ENCODE peak calls at places on chromosomes 6 and 20, in six cellular contexts. I is stimulated activated CD4-positive, alpha-beta T cell treated with anti-CD3 and anti-CD28 coated beads, Interleukin-1b, Interleukin-23, amount 100 ng/mL, for 4 hours; D is T follicular helper cell; K is lung; R is T-helper 2 cell; Q is T-helper 9 cell. C is an unnamed sample.

GRCh38 chr20:43520074-43520473 is 12.6 kb downstream of the L3MBTL1 start:
- DNase-seq in I (no peak), R (no peak), D (no peak), Q (no peak), K (no peak), C (no peak)

GRCh38 chr6:11232968-11233626 is 629 bp upstream of the NEDD9 start:
- DNase-seq in R (no peak), Q (no peak), D (no peak), I (no peak), K (no peak), C (no peak)

GRCh38 chr6:144886682-144887081 is 601.5 kb downstream of the UTRN start:
- DNase-seq in I (no peak), Q (no peak), K (no peak), R (no peak), D (no peak), C (no peak)

GRCh38 chr6:20881365-20881764 is 347.1 kb downstream of the CDKAL1 start:
- DNase-seq in D (no peak), R (no peak), I (no peak), K (no peak), Q (no peak), C (no peak)

GRCh38 chr6:96499781-96500180 is 21.8 kb upstream of the UFL1 start:
- DNase-seq in I (peak; percentile 6), Q (peak; percentile 34), D (peak; percentile 55), R (peak; percentile 74), K (no peak), C (no peak)

GRCh38 chr20:251352-251751 is 6.2 kb upstream of the DEFB132 start:
- DNase-seq in K (no peak), R (no peak), I (no peak), Q (no peak), D (no peak), C (no peak)

GRCh38 chr6:144294016-144294415 is 8.9 kb downstream of the UTRN start:
- DNase-seq in K (no peak), I (no peak), D (no peak), R (no peak), Q (no peak), C (peak; percentile 84)

GRCh38 chr20:24365685-24366084 is 103.7 kb upstream of the SYNDIG1 start:
- DNase-seq in D (no peak), I (no peak), R (no peak), K (no peak), Q (no peak), C (no peak)

GRCh38 chr6:154721460-154721859 is 11.8 kb upstream of the SCAF8 start:
- DNase-seq in I (no peak), Q (no peak), K (no peak), R (no peak), D (no peak), C (no peak)

GRCh38 chr6:29976588-29977424 is 34.5 kb downstream of the HLA-A start:
- DNase-seq in I (peak; percentile 37), Q (peak; percentile 37), K (peak; percentile 84), R (peak; percentile 23), D (peak; percentile 23), C (peak; percentile 60)

GRCh38 chr6:92124126-92124525 is 1295.2 kb downstream of the EPHA7 start:
- DNase-seq in R (no peak), D (no peak), I (no peak), Q (no peak), K (no peak), C (no peak)

GRCh38 chr6:15491255-15491985 is 171.4 kb downstream of the DTNBP1 start:
- DNase-seq in Q (peak; percentile 50), D (peak; percentile 54), K (peak; percentile 65), R (peak; percentile 12), I (peak; percentile 68), C (peak; percentile 77)

C was measured in fibroblast of gingiva.